ENCODE peak calls at places on chromosomes 5 and 9, in five cellular contexts. Q, D, B, P and G are unnamed samples.

GRCh38 chr9:38065369-38066075 is 3.5 kb downstream of the SHB start:
- DNase-seq in B (no peak), P (no peak), D (no peak), Q (no peak), G (no peak)

GRCh38 chr9:116285320-116285719 is 131.7 kb downstream of the PAPPA start:
- DNase-seq in B (no peak), Q (no peak), D (no peak), P (no peak), G (no peak)

GRCh38 chr5:9361835-9362234 is 184.0 kb downstream of the SEMA5A start:
- DNase-seq in P (peak), B (peak), D (peak), Q (peak), G (peak)

GRCh38 chr5:154465169-154465568 is 12.9 kb downstream of the HAND1 start:
- DNase-seq in Q (peak), D (peak), B (peak), P (no peak), G (no peak)

GRCh38 chr9:16721972-16722371 is 148.5 kb downstream of the BNC2 start:
- DNase-seq in D (peak), P (no peak), Q (peak), B (peak), G (no peak)

GRCh38 chr9:87602933-87603643 is 105.4 kb downstream of the DAPK1 start:
- DNase-seq in Q (no peak), B (no peak), P (no peak), D (no peak), G (no peak)

GRCh38 chr5:139839918-139840317 is 44.3 kb downstream of the PSD2 start:
- DNase-seq in Q (no peak), B (no peak), P (no peak), D (no peak), G (no peak)

GRCh38 chr5:142597546-142598337 is 88.1 kb downstream of the FGF1 start:
- DNase-seq in B (peak), P (peak), D (peak), Q (no peak), G (peak)

GRCh38 chr5:88144219-88145040 is 124.2 kb downstream of the TMEM161B start:
- DNase-seq in B (no peak), Q (no peak), P (no peak), D (no peak), G (no peak)

GRCh38 chr9:14315754-14316573 is 2.0 kb upstream of the NFIB start:
- DNase-seq in Q (no peak), B (no peak), D (peak), P (peak), G (no peak)

GRCh38 chr5:133749331-133749985 is 137.1 kb upstream of the FSTL4 start:
- DNase-seq in D (no peak), B (no peak), P (no peak), Q (no peak), G (no peak)

GRCh38 chr9:21432640-21433425 is 7.4 kb upstream of the IFNA1 start:
- DNase-seq in P (no peak), Q (no peak), D (no peak), B (no peak), G (no peak)

GRCh38 chr5:106474066-106474465 is 1196.7 kb downstream of the EFNA5 start:
- DNase-seq in B (no peak), P (no peak), D (no peak), Q (no peak), G (no peak)

GRCh38 chr9:128245293-128246151 is 30.3 kb downstream of the GOLGA2 start:
- DNase-seq in B (peak), D (peak), Q (no peak), P (no peak), G (no peak)

GRCh38 chr5:87300744-87301143 is 33.1 kb downstream of the RASA1 start:
- DNase-seq in D (peak), B (peak), P (no peak), Q (no peak), G (no peak)

GRCh38 chr9:110578896-110579752 is at the start of gene SVEP1:
- DNase-seq in D (peak), B (peak), Q (no peak), P (peak), G (no peak)

GRCh38 chr5:8613078-8613685 is 744.2 kb downstream of the MTRR start:
- DNase-seq in D (no peak), B (no peak), Q (no peak), P (no peak), G (no peak)

GRCh38 chr5:124102491-124102890 is 590.5 kb downstream of the CSNK1G3 start:
- DNase-seq in D (no peak), Q (no peak), P (no peak), B (no peak), G (no peak)

GRCh38 chr5:42467981-42468524 is 44.8 kb downstream of the GHR start:
- DNase-seq in D (no peak), P (no peak), Q (no peak), B (no peak), G (no peak)